ENCODE peak calls at places on chromosomes 6 and 20, in four cellular contexts. P, N, S and W are unnamed samples.

GRCh38 chr6:93751969-93752368 is 332.6 kb upstream of the EPHA7 start:
- DNase-seq in P (no peak), N (no peak), S (no peak), W (peak; percentile 5)

GRCh38 chr6:31659649-31660223 is 842 bp downstream of the C6orf47 start:
- DNase-seq in P (no peak), N (peak; percentile 23), S (no peak), W (no peak)

GRCh38 chr20:63175031-63175895 is 40.7 kb downstream of the YTHDF1 start:
- DNase-seq in P (no peak), N (no peak), S (no peak), W (no peak)

GRCh38 chr6:25703005-25703404 is 51.0 kb downstream of the SCGN start:
- DNase-seq in P (no peak), N (no peak), S (no peak), W (no peak)

GRCh38 chr6:56329296-56330050 is 82.1 kb upstream of the COL21A1 start:
- DNase-seq in P (no peak), N (peak; percentile 78), S (no peak), W (no peak)

GRCh38 chr6:95294047-95294446 is 283.3 kb upstream of the MANEA start:
- DNase-seq in P (no peak), N (no peak), S (no peak), W (no peak)

GRCh38 chr20:61778485-61778863 is 287.2 kb downstream of the TAF4 start:
- DNase-seq in P (no peak), N (no peak), S (peak; percentile 21), W (no peak)

GRCh38 chr20:5864873-5865582 is 85.3 kb downstream of the TRMT6 start:
- DNase-seq in P (no peak), N (peak; percentile 67), S (no peak), W (peak; percentile 83)

GRCh38 chr20:53990768-53991472 is 79.5 kb downstream of the BCAS1 start:
- DNase-seq in P (no peak), N (no peak), S (no peak), W (no peak)

GRCh38 chr6:163620670-163621330 is 206.3 kb downstream of the QKI start:
- DNase-seq in P (no peak), N (peak; percentile 7), S (no peak), W (peak; percentile 3)

GRCh38 chr20:57616143-57616951 is 3.9 kb downstream of the ZBP1 start:
- DNase-seq in P (no peak), N (no peak), S (peak; percentile 74), W (no peak)

GRCh38 chr6:85368631-85369030 is 81.3 kb upstream of the NT5E start:
- DNase-seq in P (no peak), N (no peak), S (no peak), W (no peak)

GRCh38 chr20:34621036-34621343 is 55.9 kb downstream of the PIGU start:
- DNase-seq in P (no peak), N (no peak), S (no peak), W (no peak)

GRCh38 chr20:45866454-45866853 is 9.0 kb downstream of the ZSWIM3 start:
- DNase-seq in P (no peak), N (no peak), S (no peak), W (no peak)

GRCh38 chr6:33817520-33817919 is 13.7 kb upstream of the MLN start:
- DNase-seq in P (no peak), N (no peak), S (no peak), W (no peak)

GRCh38 chr6:151215999-151216398 is 23.8 kb upstream of the AKAP12 start:
- DNase-seq in P (no peak), N (no peak), S (no peak), W (no peak)

GRCh38 chr6:31795616-31796298 is at the start of gene VARS1:
- DNase-seq in P (peak; percentile 98), N (peak; percentile 84), S (peak; percentile 97), W (peak; percentile 68)

GRCh38 chr20:13648291-13648690 is 9.6 kb upstream of the TASP1 start:
- DNase-seq in P (no peak), N (no peak), S (no peak), W (no peak)

GRCh38 chr6:36955136-36955535 is 598 bp downstream of the PI16 start:
- DNase-seq in P (no peak), N (no peak), S (peak; percentile 28), W (no peak)

GRCh38 chr6:116979560-116979959 is 102.5 kb downstream of the RFX6 start:
- DNase-seq in P (no peak), N (no peak), S (no peak), W (no peak)

GRCh38 chr6:33298773-33299236 is at the start of gene RGL2:
- DNase-seq in P (peak; percentile 95), N (peak; percentile 33), S (peak; percentile 96), W (no peak)

GRCh38 chr20:10611357-10611756 is 62.4 kb downstream of the JAG1 start:
- DNase-seq in P (peak; percentile 69), N (peak; percentile 66), S (peak; percentile 82), W (peak; percentile 78)

GRCh38 chr20:40191573-40191972 is 497.5 kb downstream of the MAFB start:
- DNase-seq in P (no peak), N (no peak), S (no peak), W (no peak)

GRCh38 chr6:49004806-49005205 is 458.2 kb downstream of the MMUT start:
- DNase-seq in P (no peak), N (no peak), S (no peak), W (no peak)

GRCh38 chr6:45822269-45822812 is 193.3 kb downstream of the CLIC5 start:
- DNase-seq in P (no peak), N (no peak), S (no peak), W (no peak)

GRCh38 chr6:84469144-84469543 is 241.7 kb upstream of the CEP162 start:
- DNase-seq in P (no peak), N (no peak), S (no peak), W (no peak)

GRCh38 chr6:118080547-118080946 is 173.5 kb downstream of the SLC35F1 start:
- DNase-seq in P (no peak), N (no peak), S (no peak), W (no peak)

GRCh38 chr20:32585011-32585518 is at the start of gene NOL4L:
- DNase-seq in P (no peak), N (no peak), S (no peak), W (no peak)

GRCh38 chr6:82959385-82959941 is 106.2 kb downstream of the UBE3D start:
- DNase-seq in P (no peak), N (peak; percentile 70), S (no peak), W (no peak)

GRCh38 chr20:16394784-16395183 is 178.5 kb downstream of the KIF16B start:
- DNase-seq in P (no peak), N (no peak), S (no peak), W (no peak)

GRCh38 chr20:11140359-11140758 is 466.6 kb upstream of the JAG1 start:
- DNase-seq in P (no peak), N (peak; percentile 84), S (no peak), W (peak; percentile 87)

GRCh38 chr6:45946352-45946751 is 69.3 kb downstream of the CLIC5 start:
- DNase-seq in P (no peak), N (peak; percentile 72), S (no peak), W (no peak)

GRCh38 chr6:155660243-155660977 is 204.8 kb upstream of the NOX3 start:
- DNase-seq in P (no peak), N (no peak), S (no peak), W (no peak)

GRCh38 chr6:4804095-4804494 is 27.9 kb downstream of the CDYL start:
- DNase-seq in P (no peak), N (peak; percentile 77), S (no peak), W (peak; percentile 39)

GRCh38 chr6:125790403-125791150 is at the start of gene NCOA7:
- DNase-seq in P (peak; percentile 92), N (peak; percentile 67), S (peak; percentile 92), W (peak; percentile 48)

GRCh38 chr6:125789576-125790402 is 971 bp upstream of the NCOA7 start:
- DNase-seq in P (no peak), N (peak; percentile 44), S (peak; percentile 77), W (peak; percentile 32)

GRCh38 chr6:125791151-125791819 is 525 bp downstream of the NCOA7 start:
- DNase-seq in P (no peak), N (peak; percentile 52), S (no peak), W (peak; percentile 52)

GRCh38 chr6:125787791-125788190 is 3.0 kb upstream of the NCOA7 start:
- DNase-seq in P (no peak), N (peak; percentile 54), S (no peak), W (no peak)

DNA sequence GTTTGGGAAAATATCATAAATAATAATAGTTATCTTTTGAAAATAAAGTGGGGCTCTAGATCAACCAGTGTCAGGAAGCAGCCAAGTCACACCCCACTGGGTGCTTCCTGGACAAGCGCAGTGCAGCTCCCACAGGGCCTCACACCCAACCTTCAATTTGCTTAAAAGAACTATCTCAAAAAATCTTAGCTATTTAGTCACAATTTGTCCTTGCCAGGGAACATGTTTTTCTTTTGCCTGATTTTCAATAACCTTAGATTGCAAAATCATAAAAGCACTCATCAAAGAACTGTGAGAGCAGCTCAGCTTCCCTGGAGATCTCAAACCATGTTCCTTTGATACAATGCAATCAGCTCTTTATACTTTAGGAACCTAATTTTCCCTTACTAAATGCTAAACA is 1.6 kb upstream of the NCOA7 start:
- DNase-seq in P (no peak), N (no peak), S (no peak), W (no peak)
- H3K4me3 ChIP-seq in P (no peak overlapping the region), N (no peak overlapping the region), S (no peak overlapping the region), W (no peak overlapping the region)

GRCh38 chr20:50165687-50166554 is 12.4 kb upstream of the PEDS1 start:
- DNase-seq in P (peak; percentile 95), N (peak; percentile 100), S (peak; percentile 98), W (peak; percentile 100)
- H3K27ac ChIP-seq in P (peak overlapping the region; percentile 92), N (peak overlapping the region; percentile 94), S (peak overlapping the region; percentile 85), W (peak overlapping the region; percentile 96)

GRCh38 chr6:165940366-165940765 is 227.3 kb downstream of the TBXT start:
- DNase-seq in P (peak; percentile 55), N (no peak), S (no peak), W (no peak)
- H3K4me3 ChIP-seq in P (no peak overlapping the region), N (no peak overlapping the region), S (no peak overlapping the region), W (no peak overlapping the region)

DNA sequence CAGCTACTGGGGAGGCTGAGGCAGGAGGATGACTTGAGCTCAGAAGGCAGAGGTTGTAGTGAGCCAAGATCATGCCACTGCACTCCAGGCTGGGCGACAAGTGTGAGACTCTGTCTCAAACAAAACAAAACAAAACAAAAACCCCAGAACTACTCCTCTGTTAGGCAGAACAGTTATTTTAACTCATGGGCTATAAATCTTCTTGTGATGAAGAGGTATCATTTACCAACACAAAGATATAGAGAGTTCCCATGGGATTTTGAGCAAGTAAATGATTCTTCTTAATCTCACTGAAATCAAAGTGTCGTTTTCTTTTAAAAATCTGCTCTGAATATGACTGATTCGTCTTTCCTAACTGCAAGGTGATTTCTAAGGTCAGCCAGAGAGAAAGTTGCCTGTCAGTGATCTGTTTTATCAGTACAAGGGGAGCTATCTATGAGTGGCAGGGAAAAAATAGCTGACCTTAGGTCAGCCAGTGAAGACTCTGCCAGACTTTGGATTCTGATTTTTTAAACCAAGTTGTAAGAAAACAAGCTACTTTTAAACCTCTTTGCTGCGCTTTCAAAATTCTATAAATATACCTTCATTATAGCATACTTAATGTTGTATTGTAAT is 3.8 kb upstream of the DSP start:
- DNase-seq in P (no peak), N (no peak), S (no peak), W (no peak)
- H3K27ac ChIP-seq in P (peak overlapping the region; percentile 80), N (no peak overlapping the region), S (no peak overlapping the region), W (no peak overlapping the region)